ENCODE peak calls at places on chromosome 1, in nine cellular contexts. L, F, H, C, T, W, Y, A and M are unnamed samples.

GRCh38 chr1:234437423-234438171 is 41.4 kb downstream of the TARBP1 start:
- DNase-seq in L (no peak), F (peak; percentile 18), A (no peak), T (no peak), C (no peak), W (no peak), Y (no peak), H (no peak), M (no peak)

GRCh38 chr1:8858888-8859706 is 19.4 kb downstream of the ENO1 start:
- DNase-seq in L (peak; percentile 80), C (peak; percentile 47), H (no peak), Y (peak; percentile 47), F (peak; percentile 67), A (peak; percentile 68), W (peak; percentile 67), T (peak; percentile 74), M (peak; percentile 50)

GRCh38 chr1:246591958-246592357 is 25.7 kb downstream of the CNST start:
- DNase-seq in C (no peak), W (no peak), F (no peak), H (no peak), Y (no peak), A (no peak), L (no peak), T (no peak), M (no peak)

GRCh38 chr1:54842963-54843362 is 41.8 kb upstream of the TTC22 start:
- DNase-seq in L (no peak), Y (no peak), F (no peak), C (no peak), A (no peak), T (no peak), W (no peak), H (no peak), M (no peak)

GRCh38 chr1:29105822-29106221 is 17.9 kb downstream of the TMEM200B start:
- DNase-seq in W (peak; percentile 15), L (no peak), A (no peak), Y (no peak), H (no peak), T (no peak), C (no peak), F (no peak), M (no peak)

GRCh38 chr1:156775799-156776198 is 8.5 kb downstream of the PRCC start:
- DNase-seq in A (no peak), H (no peak), Y (no peak), F (no peak), C (no peak), L (no peak), W (no peak), T (no peak), M (no peak)

GRCh38 chr1:159468321-159468720 is 28.8 kb downstream of the OR10J1 start:
- DNase-seq in F (no peak), T (no peak), Y (no peak), A (no peak), H (no peak), W (no peak), L (no peak), C (no peak), M (no peak)

GRCh38 chr1:109791495-109792040 is 27.8 kb upstream of the EPS8L3 start:
- DNase-seq in W (no peak), C (no peak), Y (no peak), H (no peak), L (peak; percentile 59), F (no peak), T (no peak), A (no peak), M (no peak)

GRCh38 chr1:170513138-170513537 is 18.8 kb upstream of the GORAB start:
- DNase-seq in W (no peak), L (no peak), H (no peak), A (no peak), T (no peak), F (no peak), C (no peak), Y (peak; percentile 14), M (no peak)

GRCh38 chr1:33455537-33456301 is 16.7 kb upstream of the ZSCAN20 start:
- DNase-seq in W (peak; percentile 90), A (peak; percentile 80), H (peak; percentile 33), L (no peak), F (peak; percentile 81), Y (peak; percentile 52), C (no peak), T (peak; percentile 77), M (peak; percentile 32)

GRCh38 chr1:51086496-51087271 is 15.3 kb upstream of the C1orf185 start:
- DNase-seq in T (no peak), F (no peak), A (no peak), L (no peak), W (no peak), Y (peak; percentile 18), H (no peak), C (no peak), M (no peak)

GRCh38 chr1:221437171-221437570 is 304.7 kb downstream of the DUSP10 start:
- DNase-seq in A (no peak), L (no peak), H (no peak), T (no peak), W (peak; percentile 42), F (no peak), C (no peak), Y (no peak), M (no peak)

GRCh38 chr1:113223546-113223945 is 150.5 kb downstream of the LRIG2 start:
- DNase-seq in A (no peak), L (no peak), T (no peak), Y (no peak), F (no peak), C (no peak), H (no peak), W (no peak), M (no peak)

GRCh38 chr1:212638419-212639151 is 30.0 kb downstream of the ATF3 start:
- DNase-seq in C (no peak), H (no peak), T (no peak), A (no peak), F (peak; percentile 62), W (peak; percentile 76), L (no peak), Y (no peak), M (no peak)

GRCh38 chr1:195188821-195189220 is 1419.4 kb downstream of the KCNT2 start:
- DNase-seq in H (no peak), L (no peak), T (no peak), W (peak; percentile 52), Y (no peak), C (no peak), F (peak; percentile 50), A (no peak), M (no peak)